ENCODE peak calls at places on chromosomes 16 and 17, in seven cellular contexts. F is heart left ventricle, L is neural progenitor cell, X is suprapubic skin, B is AG04449, W is fibroblast of mammary gland, R is right atrium auricular region. G is an unnamed sample.
A peak's percentile ranks its signal among the peaks of the same experiment; 100 is the strongest.

GRCh38 chr16:31767267-31767666 is 106.3 kb upstream of the ZNF267 start:
- DNase-seq in X (no peak), W (no peak), R (no peak), F (no peak), L (no peak), B (no peak), G (no peak)

GRCh38 chr17:80992948-80993624 is 1.4 kb downstream of the CHMP6 start:
- DNase-seq in R (no peak), F (no peak), X (no peak), B (no peak), L (no peak), W (no peak), G (no peak)

GRCh38 chr17:19501219-19501618 is 32.4 kb upstream of the SLC47A1 start:
- DNase-seq in L (no peak), W (no peak), X (no peak), B (no peak), R (no peak), F (no peak), G (no peak)

GRCh38 chr16:57899771-57900661 is 70.9 kb downstream of the CNGB1 start:
- DNase-seq in L (peak; percentile 77), F (peak; percentile 71), R (peak; percentile 79), B (no peak), W (peak; percentile 66), X (no peak), G (no peak)

GRCh38 chr17:78674156-78674555 is 97.0 kb upstream of the DNAH17 start:
- DNase-seq in X (no peak), B (no peak), F (no peak), R (no peak), L (no peak), W (no peak), G (no peak)

GRCh38 chr17:78572277-78573205 is 4.7 kb downstream of the DNAH17 start:
- DNase-seq in B (no peak), X (no peak), W (no peak), R (no peak), L (peak; percentile 73), F (no peak), G (no peak)

GRCh38 chr16:76277099-76278030 is at the start of gene CNTNAP4:
- DNase-seq in F (no peak), X (no peak), W (peak; percentile 14), R (no peak), L (peak; percentile 69), B (no peak), G (no peak)

GRCh38 chr17:57257911-57258885 is 1.9 kb downstream of the MSI2 start:
- DNase-seq in B (no peak), W (no peak), L (peak; percentile 69), F (no peak), X (no peak), R (no peak), G (no peak)

GRCh38 chr16:87895641-87896141 is 26.4 kb upstream of the SLC7A5 start:
- DNase-seq in R (no peak), L (no peak), W (peak; percentile 80), B (no peak), X (no peak), F (no peak), G (peak; percentile 25)

GRCh38 chr17:73165616-73166404 is 1.0 kb downstream of the SSTR2 start:
- DNase-seq in B (no peak), L (peak; percentile 68), R (no peak), X (no peak), W (no peak), F (no peak), G (no peak)

GRCh38 chr16:58176608-58177346 is 21.1 kb downstream of the CSNK2A2 start:
- DNase-seq in R (no peak), W (no peak), B (no peak), X (no peak), L (no peak), F (no peak), G (no peak)

GRCh38 chr17:699350-699749 is 15.3 kb downstream of the VPS53 start:
- DNase-seq in R (no peak), F (no peak), X (no peak), W (no peak), L (no peak), B (no peak), G (no peak)

GRCh38 chr16:7161886-7162285 is 170.8 kb upstream of the RBFOX1 start:
- DNase-seq in X (no peak), R (no peak), W (no peak), F (no peak), L (no peak), B (no peak), G (no peak)

GRCh38 chr17:70492368-70492767 is 323.0 kb downstream of the KCNJ2 start:
- DNase-seq in B (no peak), F (no peak), L (no peak), R (no peak), W (no peak), X (no peak), G (no peak)

GRCh38 chr17:75994802-75995350 is 5.8 kb upstream of the CDK3 start:
- DNase-seq in B (no peak), X (no peak), F (no peak), W (no peak), R (no peak), L (no peak), G (no peak)

GRCh38 chr16:3503513-3503912 is 2.7 kb downstream of the CLUAP1 start:
- DNase-seq in B (no peak), L (no peak), W (no peak), R (no peak), X (peak; percentile 48), F (no peak), G (no peak)

GRCh38 chr17:36848008-36848902 is 89.0 kb upstream of the LHX1 start:
- DNase-seq in X (no peak), B (no peak), L (no peak), R (no peak), W (no peak), F (no peak), G (no peak)

GRCh38 chr16:3937066-3937875 is 56.8 kb upstream of the CREBBP start:
- DNase-seq in L (no peak), B (no peak), F (no peak), R (no peak), W (no peak), X (no peak), G (no peak)

GRCh38 chr17:79524201-79524882 is 86.5 kb downstream of the RBFOX3 start:
- DNase-seq in W (no peak), R (no peak), B (no peak), F (no peak), L (no peak), X (no peak), G (no peak)

GRCh38 chr17:46811978-46812583 is 6.4 kb downstream of the WNT3 start:
- DNase-seq in F (no peak), B (peak; percentile 50), R (no peak), W (peak; percentile 60), X (no peak), L (peak; percentile 26), G (peak; percentile 36)

GRCh38 chr16:78485188-78485898 is 385.9 kb downstream of the WWOX start:
- DNase-seq in F (no peak), W (no peak), X (no peak), B (no peak), L (no peak), R (no peak), G (no peak)

GRCh38 chr16:78484509-78485058 is 385.1 kb downstream of the WWOX start:
- DNase-seq in F (no peak), W (no peak), B (no peak), R (no peak), L (no peak), X (no peak), G (no peak)

GRCh38 chr16:78480588-78480987 is 381.1 kb downstream of the WWOX start:
- DNase-seq in X (no peak), W (no peak), R (no peak), B (no peak), L (no peak), F (no peak), G (no peak)

GRCh38 chr16:78485899-78486221 is 386.4 kb downstream of the WWOX start:
- DNase-seq in R (no peak), B (no peak), F (no peak), W (no peak), L (no peak), X (no peak), G (no peak)

DNA sequence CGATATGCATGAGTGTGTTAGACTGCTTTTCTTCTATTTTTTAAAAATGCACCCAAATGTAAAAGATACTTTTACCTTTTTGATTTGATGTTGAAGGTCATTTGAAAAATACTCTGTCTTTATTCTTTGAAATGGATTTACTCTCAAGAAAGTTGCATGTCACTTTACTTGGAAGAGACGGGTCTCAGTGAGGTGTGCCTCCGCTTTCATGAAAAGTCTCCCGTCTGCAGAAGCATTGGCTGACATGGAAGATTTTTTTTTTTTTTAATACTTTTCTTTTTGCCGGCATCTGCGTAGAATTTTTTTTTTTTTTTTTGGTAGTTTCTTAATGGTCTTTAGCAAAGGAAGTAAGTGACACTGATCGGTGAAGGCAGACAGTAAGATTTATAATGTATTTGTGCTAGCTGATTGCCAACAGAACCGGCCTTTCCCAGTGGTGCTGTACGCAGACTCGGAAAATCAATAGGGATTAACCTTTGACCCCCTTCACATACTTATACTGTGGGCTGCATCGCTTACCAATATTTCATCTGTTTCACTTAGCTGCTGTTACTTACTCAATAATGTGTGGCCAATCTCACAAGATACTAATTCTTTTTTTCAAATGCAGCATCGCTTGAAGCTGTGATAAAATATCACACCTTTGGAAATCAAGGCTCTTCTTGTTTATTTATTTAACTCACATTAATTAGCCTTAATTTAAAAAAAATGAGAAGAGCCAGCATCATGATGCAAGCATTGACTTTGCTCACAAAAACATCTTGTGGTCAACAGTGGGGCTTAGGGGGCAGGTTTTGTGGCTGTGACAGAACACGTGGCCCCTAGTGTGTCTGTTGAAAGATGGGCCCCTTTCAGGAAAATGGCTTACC is 383.9 kb downstream of the WWOX start:
- DNase-seq in W (no peak), F (no peak), B (no peak), L (no peak), R (no peak), X (no peak), G (no peak)
- TF ChIP-seq CTCF in W (no peak), F (no peak), B (no peak), L (no peak), R (no peak), X (no peak), G (no peak)

DNA sequence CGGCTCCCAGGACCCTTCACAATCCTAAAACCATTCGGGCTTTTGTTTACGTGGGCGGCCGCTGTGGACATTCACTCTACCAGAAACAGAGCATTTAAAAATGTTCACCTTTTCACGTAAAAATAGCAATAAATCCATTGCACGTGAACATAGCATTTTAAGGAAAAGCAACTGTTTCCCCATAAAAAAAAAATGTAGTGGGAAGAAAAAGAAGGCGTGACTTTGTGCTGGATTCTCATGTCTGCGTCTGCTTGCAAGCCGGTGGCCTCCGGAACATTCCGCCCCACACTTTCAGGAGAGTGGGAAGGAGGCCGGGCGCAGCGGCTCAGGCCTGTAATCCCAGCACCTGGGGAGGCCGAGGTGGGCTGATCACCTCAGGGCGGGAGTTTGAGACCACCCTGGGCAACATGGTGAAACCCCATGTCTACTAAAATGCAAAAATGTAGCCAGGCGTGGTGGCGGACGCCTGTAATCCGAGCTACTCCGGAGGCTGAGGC is 13.4 kb upstream of the GNG13 start:
- DNase-seq in L (no peak), W (no peak), B (no peak), R (no peak), X (no peak), F (no peak), G (no peak)
- TF ChIP-seq CTCF in L (no peak), W (no peak), B (no peak), R (peak; percentile 27), X (no peak), F (peak; percentile 8), G (no peak)

GRCh38 chr16:71645450-71645849 is 19.5 kb downstream of the MARVELD3 start:
- DNase-seq in B (no peak), X (no peak), W (peak; percentile 55), R (no peak), L (peak; percentile 51), F (no peak), G (no peak)
- TF ChIP-seq CTCF in B (peak; percentile 37), X (no peak), W (peak; percentile 57), R (no peak), L (peak; percentile 63), F (no peak), G (peak; percentile 25)

GRCh38 chr17:67629963-67630320 is 87.8 kb upstream of the NOL11 start:
- DNase-seq in X (no peak), F (no peak), B (peak; percentile 26), L (peak; percentile 37), W (peak; percentile 85), R (no peak), G (peak; percentile 17)
- TF ChIP-seq CTCF in X (no peak), F (peak; percentile 30), B (peak; percentile 59), L (peak; percentile 37), W (peak; percentile 72), R (no peak), G (peak; percentile 66)